ENCODE peak calls at places on chromosomes 4 and X, in six cellular contexts. One of them, this sample, is unnamed.
A peak's percentile ranks its signal among the peaks of the same experiment; 100 is the strongest.

GRCh38 chr4:174674305-174674840 is 152.1 kb upstream of the HPGD start:
- DNase-seq in GM12878: no peak
- DNase-seq in K562: no peak
- DNase-seq in HCT116: no peak
- DNase-seq in H1: no peak
- DNase-seq in HepG2: no peak
- DNase-seq in this sample: no peak

GRCh38 chr4:141009931-141010330 is 123.3 kb downstream of the RNF150 start:
- DNase-seq in HCT116: no peak
- DNase-seq in K562: no peak
- DNase-seq in HepG2: no peak
- DNase-seq in H1: no peak
- DNase-seq in GM12878: no peak
- DNase-seq in this sample: no peak

GRCh38 chr4:41880022-41880837 is 55.0 kb upstream of the TMEM33 start:
- DNase-seq in HepG2: no peak
- DNase-seq in GM12878: no peak
- DNase-seq in H1: peak; percentile 59
- DNase-seq in K562: no peak
- DNase-seq in HCT116: no peak
- DNase-seq in this sample: no peak

GRCh38 chr4:151204925-151205524 is 71.9 kb upstream of the PRSS48 start:
- DNase-seq in HCT116: no peak
- DNase-seq in H1: no peak
- DNase-seq in HepG2: peak; percentile 97
- DNase-seq in GM12878: no peak
- DNase-seq in K562: no peak
- DNase-seq in this sample: peak; percentile 46

GRCh38 chr4:86099348-86099747 is 260.5 kb downstream of the MAPK10 start:
- DNase-seq in H1: no peak
- DNase-seq in GM12878: no peak
- DNase-seq in HCT116: no peak
- DNase-seq in K562: peak; percentile 22
- DNase-seq in HepG2: no peak
- DNase-seq in this sample: no peak

GRCh38 chrX:63282828-63283227 is 68.3 kb downstream of the SPIN4 start:
- DNase-seq in HCT116: no peak
- DNase-seq in K562: no peak
- DNase-seq in GM12878: no peak
- DNase-seq in H1: no peak
- DNase-seq in HepG2: no peak
- DNase-seq in this sample: no peak

GRCh38 chr4:76729991-76730390 is 168.0 kb downstream of the SOWAHB start:
- DNase-seq in K562: no peak
- DNase-seq in HepG2: no peak
- DNase-seq in GM12878: no peak
- DNase-seq in HCT116: no peak
- DNase-seq in H1: no peak
- DNase-seq in this sample: no peak

GRCh38 chr4:81714251-81714650 is 242.5 kb upstream of the RASGEF1B start:
- DNase-seq in GM12878: no peak
- DNase-seq in HepG2: no peak
- DNase-seq in K562: no peak
- DNase-seq in HCT116: no peak
- DNase-seq in H1: no peak
- DNase-seq in this sample: no peak

GRCh38 chrX:47568656-47569295 is 7.8 kb downstream of the ARAF start:
- DNase-seq in GM12878: no peak
- DNase-seq in HepG2: peak; percentile 16
- DNase-seq in H1: peak; percentile 59
- DNase-seq in K562: peak; percentile 57
- DNase-seq in HCT116: no peak
- DNase-seq in this sample: peak; percentile 57

GRCh38 chr4:52173470-52174055 is 122.5 kb downstream of the SPATA18 start:
- DNase-seq in HCT116: no peak
- DNase-seq in H1: no peak
- DNase-seq in K562: no peak
- DNase-seq in HepG2: no peak
- DNase-seq in GM12878: no peak
- DNase-seq in this sample: no peak

GRCh38 chrX:97315939-97316338 is 432.2 kb downstream of the RPA4 start:
- DNase-seq in GM12878: no peak
- DNase-seq in H1: no peak
- DNase-seq in HCT116: no peak
- DNase-seq in HepG2: no peak
- DNase-seq in K562: peak; percentile 36
- DNase-seq in this sample: no peak

GRCh38 chrX:81377329-81377728 is 175.4 kb downstream of the SH3BGRL start:
- DNase-seq in GM12878: no peak
- DNase-seq in K562: peak; percentile 12
- DNase-seq in HepG2: peak; percentile 0
- DNase-seq in H1: no peak
- DNase-seq in HCT116: no peak
- DNase-seq in this sample: peak; percentile 15

GRCh38 chr4:184503869-184504300 is 29.5 kb upstream of the IRF2 start:
- DNase-seq in H1: no peak
- DNase-seq in HepG2: no peak
- DNase-seq in K562: no peak
- DNase-seq in GM12878: no peak
- DNase-seq in HCT116: no peak
- DNase-seq in this sample: no peak

GRCh38 chr4:158845166-158846041 is 76.6 kb downstream of the FNIP2 start:
- DNase-seq in HCT116: no peak
- DNase-seq in GM12878: no peak
- DNase-seq in H1: no peak
- DNase-seq in HepG2: no peak
- DNase-seq in K562: no peak
- DNase-seq in this sample: no peak

GRCh38 chr4:10582059-10582686 is 102.4 kb downstream of the CLNK start:
- DNase-seq in HepG2: peak; percentile 12
- DNase-seq in GM12878: no peak
- DNase-seq in K562: peak; percentile 46
- DNase-seq in H1: no peak
- DNase-seq in HCT116: peak; percentile 54
- DNase-seq in this sample: peak; percentile 17

GRCh38 chrX:153673398-153674218 is at the start of gene PNCK:
- DNase-seq in H1: no peak
- DNase-seq in K562: no peak
- DNase-seq in HepG2: no peak
- DNase-seq in HCT116: no peak
- DNase-seq in GM12878: no peak
- DNase-seq in this sample: no peak

GRCh38 chr4:70508801-70509200 is 9.6 kb upstream of the AMTN start:
- DNase-seq in HepG2: peak; percentile 1
- DNase-seq in K562: no peak
- DNase-seq in GM12878: no peak
- DNase-seq in H1: no peak
- DNase-seq in HCT116: no peak
- DNase-seq in this sample: no peak

GRCh38 chr4:70504733-70505132 is 13.6 kb upstream of the AMTN start:
- DNase-seq in K562: no peak
- DNase-seq in GM12878: no peak
- DNase-seq in HepG2: no peak
- DNase-seq in H1: no peak
- DNase-seq in HCT116: no peak
- DNase-seq in this sample: no peak

GRCh38 chr4:70505152-70505748 is 13.1 kb upstream of the AMTN start:
- DNase-seq in GM12878: no peak
- DNase-seq in HepG2: peak; percentile 38
- DNase-seq in K562: peak; percentile 64
- DNase-seq in HCT116: peak; percentile 42
- DNase-seq in H1: peak; percentile 81
- DNase-seq in this sample: peak; percentile 2
- TF ChIP-seq JUND in GM12878: no peak
- TF ChIP-seq JUND in HepG2: no peak
- TF ChIP-seq JUND in K562: no peak
- TF ChIP-seq JUND in HCT116: no peak
- TF ChIP-seq JUND in H1: no peak
- TF ChIP-seq JUND in this sample: no peak

DNA sequence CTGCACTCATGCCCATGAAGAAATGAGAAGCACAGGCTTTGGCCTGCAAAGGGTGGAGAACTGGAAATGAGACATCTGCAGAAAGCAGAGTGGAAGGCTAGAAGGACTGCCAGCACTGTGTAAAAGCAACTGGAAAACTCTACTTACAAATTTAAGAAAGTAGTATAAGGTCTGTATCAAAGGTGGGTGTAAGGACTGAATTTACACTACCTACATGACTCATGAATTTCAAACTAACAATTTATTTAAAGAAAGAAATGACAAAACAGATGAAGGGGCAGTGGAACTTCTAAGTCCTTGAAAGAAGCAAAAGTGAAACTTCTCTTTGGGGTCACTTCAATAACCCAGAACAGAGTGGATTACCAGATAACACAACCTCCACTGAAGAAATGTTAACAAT is 71.2 kb downstream of the SLC10A7 start:
- DNase-seq in K562: no peak
- DNase-seq in HepG2: no peak
- DNase-seq in HCT116: no peak
- DNase-seq in GM12878: no peak
- DNase-seq in H1: no peak
- DNase-seq in this sample: no peak
- TF ChIP-seq JUND in K562: no peak
- TF ChIP-seq JUND in HepG2: no peak
- TF ChIP-seq JUND in HCT116: no peak
- TF ChIP-seq JUND in GM12878: no peak
- TF ChIP-seq JUND in H1: no peak
- TF ChIP-seq JUND in this sample: no peak

DNA sequence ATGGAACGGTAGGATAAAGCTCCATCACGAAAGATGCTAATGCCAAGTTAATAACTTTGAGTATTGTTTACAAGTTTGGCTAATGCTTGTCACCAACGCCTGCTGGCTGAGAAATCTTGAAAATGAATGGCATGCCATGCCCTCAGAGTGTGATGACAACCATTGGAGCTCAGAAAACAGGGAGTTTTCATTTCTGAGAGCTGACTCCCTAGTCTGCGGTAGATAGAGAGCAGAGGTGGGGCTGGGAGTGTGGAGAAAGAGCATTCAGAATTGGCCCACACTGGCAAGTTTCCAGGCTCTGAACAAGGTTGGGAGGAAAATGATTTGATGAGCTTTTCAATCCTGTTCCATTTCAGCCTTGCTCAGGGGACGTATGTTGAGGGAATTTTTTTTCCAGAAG is 183.9 kb downstream of the CPEB2 start:
- DNase-seq in K562: no peak
- DNase-seq in H1: no peak
- DNase-seq in HepG2: no peak
- DNase-seq in GM12878: no peak
- DNase-seq in HCT116: no peak
- DNase-seq in this sample: no peak
- TF ChIP-seq JUND in K562: no peak
- TF ChIP-seq JUND in H1: no peak
- TF ChIP-seq JUND in HepG2: no peak
- TF ChIP-seq JUND in GM12878: no peak
- TF ChIP-seq JUND in HCT116: no peak
- TF ChIP-seq JUND in this sample: no peak

GRCh38 chr4:62161446-62161845 is 961.3 kb downstream of the ADGRL3 start:
- DNase-seq in GM12878: no peak
- DNase-seq in H1: no peak
- DNase-seq in K562: no peak
- DNase-seq in HCT116: no peak
- DNase-seq in HepG2: no peak
- DNase-seq in this sample: no peak

GRCh38 chr4:62159306-62159705 is 959.2 kb downstream of the ADGRL3 start:
- DNase-seq in HCT116: no peak
- DNase-seq in HepG2: no peak
- DNase-seq in K562: no peak
- DNase-seq in H1: no peak
- DNase-seq in GM12878: no peak
- DNase-seq in this sample: no peak

GRCh38 chr4:62159876-62160275 is 959.8 kb downstream of the ADGRL3 start:
- DNase-seq in K562: no peak
- DNase-seq in H1: no peak
- DNase-seq in HepG2: no peak
- DNase-seq in HCT116: no peak
- DNase-seq in GM12878: no peak
- DNase-seq in this sample: no peak

DNA sequence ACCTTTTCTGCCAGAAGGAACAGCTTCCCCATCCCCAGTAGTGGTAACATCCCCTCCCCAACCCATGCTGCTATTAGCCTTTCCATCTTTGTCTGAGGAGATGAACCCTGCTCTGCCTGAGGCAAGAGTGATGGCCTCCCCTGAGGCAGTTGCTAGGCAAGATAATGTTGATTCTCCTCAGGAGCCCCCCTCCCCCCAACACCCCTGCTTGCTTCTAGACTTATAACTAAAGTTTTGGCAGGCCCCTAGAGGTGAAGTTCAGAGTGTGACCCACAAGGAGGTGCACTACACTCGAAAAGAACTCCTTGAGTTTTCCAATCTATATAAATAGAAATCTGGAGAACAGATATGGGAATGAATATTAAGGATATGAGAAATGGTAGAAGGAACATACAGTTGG is 962.5 kb downstream of the ADGRL3 start:
- DNase-seq in HepG2: no peak
- DNase-seq in H1: no peak
- DNase-seq in K562: no peak
- DNase-seq in HCT116: no peak
- DNase-seq in GM12878: no peak
- DNase-seq in this sample: no peak
- TF ChIP-seq JUND in HepG2: no peak
- TF ChIP-seq JUND in H1: no peak
- TF ChIP-seq JUND in K562: no peak
- TF ChIP-seq JUND in HCT116: no peak
- TF ChIP-seq JUND in GM12878: no peak
- TF ChIP-seq JUND in this sample: no peak

GRCh38 chr4:138034871-138035270 is 207.3 kb downstream of the SLC7A11 start:
- DNase-seq in HepG2: no peak
- DNase-seq in GM12878: no peak
- DNase-seq in HCT116: no peak
- DNase-seq in H1: no peak
- DNase-seq in K562: peak; percentile 3
- DNase-seq in this sample: no peak

GRCh38 chr4:138039010-138039409 is 203.1 kb downstream of the SLC7A11 start:
- DNase-seq in H1: no peak
- DNase-seq in K562: no peak
- DNase-seq in GM12878: no peak
- DNase-seq in HepG2: no peak
- DNase-seq in HCT116: no peak
- DNase-seq in this sample: no peak

GRCh38 chr4:138035781-138036258 is 206.3 kb downstream of the SLC7A11 start:
- DNase-seq in GM12878: peak; percentile 69
- DNase-seq in HepG2: peak; percentile 52
- DNase-seq in K562: peak; percentile 49
- DNase-seq in H1: no peak
- DNase-seq in HCT116: peak; percentile 53
- DNase-seq in this sample: peak; percentile 28

GRCh38 chr4:138037716-138038115 is 204.4 kb downstream of the SLC7A11 start:
- DNase-seq in HCT116: no peak
- DNase-seq in H1: no peak
- DNase-seq in HepG2: no peak
- DNase-seq in K562: no peak
- DNase-seq in GM12878: no peak
- DNase-seq in this sample: no peak
- TF ChIP-seq JUND in HCT116: no peak
- TF ChIP-seq JUND in H1: no peak
- TF ChIP-seq JUND in HepG2: no peak
- TF ChIP-seq JUND in K562: no peak
- TF ChIP-seq JUND in GM12878: no peak
- TF ChIP-seq JUND in this sample: no peak

This sample was measured in T47D.